ENCODE peak calls at places on chromosomes 13 and 19, in eight cellular contexts. C is CD8-positive, alpha-beta T cell; B is astrocyte of the spinal cord; W is naive thymus-derived CD8-positive, alpha-beta T cell; M is activated naive CD4-positive, alpha-beta T cell treated with anti-CD3 and anti-CD28 coated beads for 36 hours; A is pancreas; J is stimulated activated CD4-positive, alpha-beta T cell treated with anti-CD3 and anti-CD28 coated beads, TNF-alpha, amount 100 ng/mL, for 1 hour; N is M059J. L is an unnamed sample.

GRCh38 chr19:16594131-16594586 is 21.9 kb upstream of the SLC35E1 start:
- DNase-seq in A (no peak), C (peak), M (peak), B (no peak), N (no peak), J (no peak), W (peak), L (peak)

GRCh38 chr19:37218592-37218935 is 550 bp downstream of the ZNF383 start:
- DNase-seq in M (peak), J (no peak), W (no peak), B (peak), A (no peak), N (peak), C (peak), L (no peak)

GRCh38 chr13:45951724-45952123 is 100.2 kb upstream of the SIAH3 start:
- DNase-seq in C (no peak), N (no peak), B (no peak), W (no peak), M (no peak), J (no peak), A (no peak), L (no peak)

GRCh38 chr19:34461375-34462100 is 20.0 kb upstream of the WTIP start:
- DNase-seq in B (peak), W (no peak), N (no peak), A (no peak), M (no peak), J (no peak), C (no peak), L (no peak)

GRCh38 chr19:51094696-51095279 is 12.1 kb upstream of the KLK14 start:
- DNase-seq in J (no peak), C (peak), M (peak), A (peak), W (no peak), B (no peak), N (no peak), L (peak)

GRCh38 chr19:44841255-44841654 is 4.8 kb upstream of the NECTIN2 start:
- DNase-seq in B (no peak), J (no peak), C (no peak), N (no peak), W (no peak), A (no peak), M (no peak), L (no peak)

GRCh38 chr13:99862243-99862642 is 109.3 kb downstream of the ZIC5 start:
- DNase-seq in C (no peak), A (no peak), B (no peak), J (no peak), W (no peak), N (no peak), M (no peak), L (no peak)

GRCh38 chr13:35892837-35893814 is 238.1 kb downstream of the DCLK1 start:
- DNase-seq in A (no peak), J (no peak), W (no peak), M (no peak), B (no peak), N (no peak), C (no peak), L (no peak)

GRCh38 chr13:110826861-110827672 is 87.8 kb downstream of the ANKRD10 start:
- DNase-seq in J (no peak), A (no peak), N (peak), C (no peak), B (no peak), M (no peak), W (no peak), L (no peak)

GRCh38 chr19:29663861-29664752 is 1.2 kb upstream of the PLEKHF1 start:
- DNase-seq in M (no peak), A (peak), J (no peak), N (peak), C (no peak), W (no peak), B (peak), L (no peak)

GRCh38 chr19:35266149-35266903 is 2.4 kb upstream of the USF2 start:
- DNase-seq in J (no peak), M (peak), C (no peak), A (peak), N (no peak), B (no peak), W (no peak), L (no peak)

GRCh38 chr19:18097217-18097992 is at the start of gene MAST3:
- DNase-seq in C (peak), B (peak), W (peak), A (peak), M (peak), N (peak), J (peak), L (peak)

GRCh38 chr19:40365613-40366401 is 17.3 kb downstream of the PLD3 start:
- DNase-seq in B (peak), W (peak), N (no peak), C (peak), M (peak), J (no peak), A (peak), L (no peak)

GRCh38 chr19:19028526-19028925 is 4.8 kb downstream of the SUGP2 start:
- DNase-seq in N (no peak), A (no peak), B (no peak), W (no peak), M (no peak), C (no peak), J (no peak), L (no peak)

GRCh38 chr13:94186470-94186869 is 293.0 kb downstream of the DCT start:
- DNase-seq in A (no peak), C (no peak), N (no peak), B (no peak), M (no peak), W (no peak), J (no peak), L (no peak)

GRCh38 chr13:35855531-35856019 is 275.6 kb downstream of the DCLK1 start:
- DNase-seq in C (no peak), M (peak), A (no peak), W (no peak), J (no peak), B (no peak), N (peak), L (no peak)